ENCODE peak calls at places on chromosomes 16 and 17, in four cellular contexts. One of them, this sample, is unnamed.

GRCh38 chr17:38740806-38741205 is 7.3 kb downstream of the PCGF2 start:
- DNase-seq in GM12878: no peak
- DNase-seq in HepG2: no peak
- DNase-seq in K562: no peak
- DNase-seq in this sample: no peak

GRCh38 chr17:50708050-50709000 is 611 bp upstream of the ANKRD40 start:
- DNase-seq in K562: no peak
- DNase-seq in GM12878: peak; percentile 17
- DNase-seq in HepG2: no peak
- DNase-seq in this sample: no peak

GRCh38 chr16:17423195-17423594 is 47.6 kb downstream of the XYLT1 start:
- DNase-seq in GM12878: no peak
- DNase-seq in HepG2: no peak
- DNase-seq in K562: no peak
- DNase-seq in this sample: no peak

GRCh38 chr17:82418001-82418986 is at the start of the genes HEXD and OGFOD3:
- DNase-seq in K562: peak; percentile 100
- DNase-seq in GM12878: no peak
- DNase-seq in HepG2: peak; percentile 71
- DNase-seq in this sample: peak; percentile 98

GRCh38 chr16:8798174-8798527 is 512 bp downstream of the PMM2 start:
- DNase-seq in K562: peak; percentile 79
- DNase-seq in HepG2: peak; percentile 43
- DNase-seq in GM12878: no peak
- DNase-seq in this sample: no peak

GRCh38 chr16:74999683-75000480 is 1.1 kb downstream of the ZNRF1 start:
- DNase-seq in GM12878: no peak
- DNase-seq in HepG2: peak; percentile 44
- DNase-seq in K562: no peak
- DNase-seq in this sample: peak; percentile 23

GRCh38 chr17:21548236-21548635 is 144.1 kb upstream of the KCNJ18 start:
- DNase-seq in K562: no peak
- DNase-seq in GM12878: no peak
- DNase-seq in HepG2: no peak
- DNase-seq in this sample: no peak

GRCh38 chr16:88358033-88358481 is 24.7 kb upstream of the ZNF469 start:
- DNase-seq in GM12878: no peak
- DNase-seq in K562: no peak
- DNase-seq in HepG2: no peak
- DNase-seq in this sample: no peak

GRCh38 chr17:65270932-65271700 is 133.9 kb downstream of the RGS9 start:
- DNase-seq in K562: no peak
- DNase-seq in GM12878: no peak
- DNase-seq in HepG2: no peak
- DNase-seq in this sample: no peak

GRCh38 chr16:57264950-57265371 is 19.5 kb downstream of the PLLP start:
- DNase-seq in GM12878: no peak
- DNase-seq in HepG2: no peak
- DNase-seq in K562: no peak
- DNase-seq in this sample: no peak

GRCh38 chr17:410674-411401 is 58.2 kb upstream of the RPH3AL start:
- DNase-seq in K562: peak; percentile 28
- DNase-seq in HepG2: no peak
- DNase-seq in GM12878: no peak
- DNase-seq in this sample: no peak

GRCh38 chr17:61230972-61231820 is 168.4 kb upstream of the TBX2 start:
- DNase-seq in K562: no peak
- DNase-seq in HepG2: no peak
- DNase-seq in GM12878: no peak
- DNase-seq in this sample: no peak

GRCh38 chr17:79024901-79025737 is 1.1 kb downstream of the C1QTNF1 start:
- DNase-seq in HepG2: no peak
- DNase-seq in K562: no peak
- DNase-seq in GM12878: no peak
- DNase-seq in this sample: no peak

GRCh38 chr17:58303981-58304734 is 23.4 kb upstream of the MPO start:
- DNase-seq in K562: peak; percentile 90
- DNase-seq in GM12878: no peak
- DNase-seq in HepG2: peak; percentile 52
- DNase-seq in this sample: peak; percentile 92

GRCh38 chr17:79928502-79929256 is 89.4 kb upstream of the CBX4 start:
- DNase-seq in HepG2: no peak
- DNase-seq in GM12878: no peak
- DNase-seq in K562: no peak
- DNase-seq in this sample: no peak

GRCh38 chr17:75601057-75601987 is 13.7 kb downstream of the MYO15B start:
- DNase-seq in K562: peak; percentile 83
- DNase-seq in GM12878: no peak
- DNase-seq in HepG2: peak; percentile 77
- DNase-seq in this sample: peak; percentile 89

GRCh38 chr17:75950850-75951554 is 10.2 kb upstream of the FBF1 start:
- DNase-seq in GM12878: no peak
- DNase-seq in K562: no peak
- DNase-seq in HepG2: no peak
- DNase-seq in this sample: no peak

GRCh38 chr17:50699410-50699809 is 8.3 kb downstream of the ANKRD40 start:
- DNase-seq in GM12878: no peak
- DNase-seq in K562: no peak
- DNase-seq in HepG2: no peak
- DNase-seq in this sample: no peak

GRCh38 chr16:19885456-19886060 is 910 bp upstream of the GPRC5B start:
- DNase-seq in K562: no peak
- DNase-seq in GM12878: no peak
- DNase-seq in HepG2: no peak
- DNase-seq in this sample: no peak

DNA sequence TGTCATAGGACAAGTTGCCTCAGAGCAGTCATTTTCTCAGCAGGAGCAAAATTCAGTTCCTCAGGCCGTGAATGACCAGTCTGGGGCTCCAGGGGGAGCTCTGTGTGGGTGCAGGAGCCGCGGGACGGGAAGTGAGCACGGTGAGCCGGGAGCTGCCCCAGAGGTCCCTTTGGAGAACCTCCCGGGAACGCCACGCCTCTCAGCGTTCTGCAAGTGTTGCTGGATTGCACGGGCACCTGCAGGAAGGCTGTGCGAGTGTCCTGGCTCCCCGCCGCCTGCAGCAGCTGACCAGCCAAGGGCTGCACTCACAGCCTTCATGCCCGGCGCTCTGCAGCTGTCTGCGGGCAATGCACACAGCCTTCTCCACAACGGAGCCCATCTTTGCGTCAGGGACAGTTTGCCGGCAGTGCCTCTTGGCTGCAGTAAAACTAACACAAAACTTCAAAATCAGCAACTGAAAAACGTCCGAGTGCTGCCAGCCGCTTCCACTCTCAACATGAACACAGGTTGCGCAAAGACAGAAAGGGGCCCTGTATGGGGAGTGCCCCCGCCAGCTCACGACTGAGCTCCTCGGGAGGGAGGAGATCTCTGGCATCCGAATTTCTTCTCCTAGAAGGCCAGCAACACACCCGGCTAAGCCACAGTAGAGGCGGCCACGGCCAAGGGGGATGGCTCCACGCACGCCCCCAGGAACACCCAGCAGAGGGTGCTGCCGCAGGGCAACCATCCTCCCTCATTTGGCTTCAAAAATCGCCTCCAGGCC is 16.0 kb downstream of the NDUFAF8 start:
- DNase-seq in K562: peak; percentile 43
- DNase-seq in GM12878: no peak
- DNase-seq in HepG2: peak; percentile 45
- DNase-seq in this sample: peak; percentile 66
- TF ChIP-seq BHLHE40 in K562: no peak
- TF ChIP-seq BHLHE40 in GM12878: no peak
- TF ChIP-seq BHLHE40 in HepG2: no peak
- TF ChIP-seq BHLHE40 in this sample: no peak

DNA sequence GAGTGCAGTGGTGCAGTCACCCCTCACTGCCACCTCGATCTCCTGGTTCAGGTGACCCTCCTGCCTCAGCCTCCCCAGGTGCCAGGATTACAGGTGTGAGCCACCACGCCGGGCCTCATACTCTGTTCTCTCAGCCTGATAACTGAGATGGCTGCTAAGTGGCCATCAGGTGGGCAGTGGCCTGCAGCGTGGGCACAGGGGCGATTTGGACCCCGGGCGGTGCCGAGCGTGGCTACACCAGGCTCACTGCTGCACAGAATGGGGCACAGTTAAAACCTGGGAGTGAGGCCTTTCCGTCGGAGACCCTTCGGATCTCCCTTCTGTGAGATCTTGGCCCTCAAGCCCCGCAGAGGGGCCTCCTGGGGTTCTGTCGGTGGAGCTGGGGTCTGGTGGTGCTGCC is 11.5 kb downstream of the CACNA1H start:
- DNase-seq in HepG2: no peak
- DNase-seq in K562: no peak
- DNase-seq in GM12878: no peak
- DNase-seq in this sample: no peak
- TF ChIP-seq FOXK2 in HepG2: no peak
- TF ChIP-seq FOXK2 in K562: no peak
- TF ChIP-seq FOXK2 in GM12878: no peak
- TF ChIP-seq FOXK2 in this sample: no peak

GRCh38 chr16:77246160-77246559 is 47.0 kb downstream of the SYCE1L start:
- DNase-seq in K562: no peak
- DNase-seq in HepG2: no peak
- DNase-seq in GM12878: no peak
- DNase-seq in this sample: no peak

GRCh38 chr16:77250395-77250794 is 51.2 kb downstream of the SYCE1L start:
- DNase-seq in HepG2: no peak
- DNase-seq in GM12878: no peak
- DNase-seq in K562: no peak
- DNase-seq in this sample: no peak
- TF ChIP-seq BHLHE40 in HepG2: no peak
- TF ChIP-seq BHLHE40 in GM12878: no peak
- TF ChIP-seq BHLHE40 in K562: no peak
- TF ChIP-seq BHLHE40 in this sample: no peak

GRCh38 chr17:27635275-27635823 is 4.4 kb downstream of the LGALS9 start:
- DNase-seq in GM12878: no peak
- DNase-seq in HepG2: no peak
- DNase-seq in K562: no peak
- DNase-seq in this sample: no peak

GRCh38 chr17:27634026-27634335 is 3.0 kb downstream of the LGALS9 start:
- DNase-seq in GM12878: no peak
- DNase-seq in K562: no peak
- DNase-seq in HepG2: no peak
- DNase-seq in this sample: no peak

GRCh38 chr17:27631897-27632725 is 1.1 kb downstream of the LGALS9 start:
- DNase-seq in K562: no peak
- DNase-seq in GM12878: no peak
- DNase-seq in HepG2: no peak
- DNase-seq in this sample: no peak

GRCh38 chr17:27634781-27635180 is 3.8 kb downstream of the LGALS9 start:
- DNase-seq in K562: no peak
- DNase-seq in HepG2: no peak
- DNase-seq in GM12878: no peak
- DNase-seq in this sample: no peak

DNA sequence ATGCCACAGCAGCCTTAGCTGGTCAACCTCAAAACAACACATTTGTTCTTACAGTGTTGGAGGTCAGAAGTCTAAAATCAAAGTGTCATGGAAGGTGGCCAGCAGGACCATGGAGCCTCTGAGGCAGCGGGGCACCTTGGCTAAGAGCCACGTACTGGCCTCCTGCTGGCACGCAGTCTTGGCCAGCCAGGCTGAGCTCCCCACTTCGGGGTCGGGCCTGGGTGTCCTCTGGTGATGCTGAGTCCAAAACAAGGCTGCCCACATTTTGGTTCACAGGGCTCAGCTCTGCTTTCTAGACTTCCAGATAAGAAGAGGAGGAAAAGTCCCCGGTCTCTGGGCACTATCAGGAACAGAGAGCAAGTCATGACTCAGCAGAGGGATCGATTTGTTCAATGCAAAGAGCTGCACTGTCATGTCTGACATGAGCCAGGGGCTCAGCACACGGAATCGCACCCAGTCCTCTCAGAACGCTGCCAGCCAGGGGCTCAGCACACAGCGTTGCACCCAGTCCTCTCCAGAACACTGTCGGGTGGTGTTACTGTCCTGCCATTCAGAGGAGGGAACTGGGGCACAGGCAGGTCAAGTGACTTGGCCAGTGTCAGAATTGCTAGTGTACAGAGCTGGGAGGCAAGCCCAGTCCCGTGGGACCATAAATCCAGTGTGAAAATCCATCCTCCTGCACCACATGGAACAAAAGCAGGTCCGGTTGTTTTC is 2.5 kb downstream of the LGALS9 start:
- DNase-seq in GM12878: no peak
- DNase-seq in HepG2: peak; percentile 12
- DNase-seq in K562: peak; percentile 73
- DNase-seq in this sample: no peak
- TF ChIP-seq FOXK2 in GM12878: no peak
- TF ChIP-seq FOXK2 in HepG2: no peak
- TF ChIP-seq FOXK2 in K562: no peak
- TF ChIP-seq FOXK2 in this sample: no peak

DNA sequence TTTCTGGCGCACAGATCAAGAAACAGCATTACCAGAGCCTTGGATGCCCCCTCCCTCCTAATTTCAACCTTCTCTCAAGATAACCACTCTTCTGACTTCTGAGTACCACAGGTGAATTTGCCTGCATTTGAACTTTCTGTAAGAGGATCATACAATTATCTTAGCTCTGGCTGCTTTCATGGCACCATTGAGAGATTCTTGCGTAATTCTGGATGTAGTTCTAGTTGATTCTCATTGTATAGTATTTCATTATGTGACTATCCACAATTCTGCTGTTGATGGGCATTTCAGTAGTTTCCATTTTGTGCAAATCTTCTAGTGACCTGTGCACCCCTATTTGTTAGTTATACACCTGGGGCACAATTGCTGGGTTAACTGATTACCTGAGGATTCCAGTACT is 7.5 kb downstream of the CDH3 start:
- DNase-seq in GM12878: no peak
- DNase-seq in K562: no peak
- DNase-seq in HepG2: no peak
- DNase-seq in this sample: no peak
- TF ChIP-seq BHLHE40 in GM12878: no peak
- TF ChIP-seq BHLHE40 in K562: no peak
- TF ChIP-seq BHLHE40 in HepG2: no peak
- TF ChIP-seq BHLHE40 in this sample: no peak

GRCh38 chr16:47317465-47318240 is 143.2 kb downstream of the ITFG1 start:
- DNase-seq in GM12878: no peak
- DNase-seq in HepG2: no peak
- DNase-seq in K562: no peak
- DNase-seq in this sample: no peak

GRCh38 chr16:47320546-47321315 is 140.1 kb downstream of the ITFG1 start:
- DNase-seq in GM12878: no peak
- DNase-seq in K562: no peak
- DNase-seq in HepG2: no peak
- DNase-seq in this sample: no peak

GRCh38 chr16:47323241-47323640 is 137.6 kb downstream of the ITFG1 start:
- DNase-seq in K562: no peak
- DNase-seq in GM12878: no peak
- DNase-seq in HepG2: peak; percentile 12
- DNase-seq in this sample: no peak
- TF ChIP-seq FOXK2 in K562: no peak
- TF ChIP-seq FOXK2 in GM12878: no peak
- TF ChIP-seq FOXK2 in HepG2: no peak
- TF ChIP-seq FOXK2 in this sample: no peak

This sample was measured in HEK293T.